ENCODE peak calls at places on chromosome 15, in six cellular contexts. One of them, this sample, is unnamed.

GRCh38 chr15:57327985-57328471 is 48.3 kb upstream of the CGNL1 start:
- DNase-seq in KBM-7: no peak
- DNase-seq in ascending aorta: peak
- DNase-seq in G401: no peak
- DNase-seq in activated CD8-positive, alpha-beta memory T cell treated with anti-CD3 and anti-CD28 coated beads, Interleukin-2, amount 50 U/mL, for 4 hours: no peak
- DNase-seq in pulmonary artery endothelial cell: no peak
- DNase-seq in this sample: no peak

GRCh38 chr15:69956417-69956816 is 141.3 kb downstream of the TLE3 start:
- DNase-seq in KBM-7: no peak
- DNase-seq in ascending aorta: no peak
- DNase-seq in G401: no peak
- DNase-seq in activated CD8-positive, alpha-beta memory T cell treated with anti-CD3 and anti-CD28 coated beads, Interleukin-2, amount 50 U/mL, for 4 hours: no peak
- DNase-seq in pulmonary artery endothelial cell: no peak
- DNase-seq in this sample: no peak

GRCh38 chr15:80701676-80702311 is 6.7 kb downstream of the ABHD17C start:
- DNase-seq in KBM-7: no peak
- DNase-seq in ascending aorta: no peak
- DNase-seq in G401: no peak
- DNase-seq in activated CD8-positive, alpha-beta memory T cell treated with anti-CD3 and anti-CD28 coated beads, Interleukin-2, amount 50 U/mL, for 4 hours: no peak
- DNase-seq in pulmonary artery endothelial cell: no peak
- DNase-seq in this sample: no peak

GRCh38 chr15:50879016-50879415 is 29.5 kb upstream of the AP4E1 start:
- DNase-seq in KBM-7: no peak
- DNase-seq in ascending aorta: no peak
- DNase-seq in G401: no peak
- DNase-seq in activated CD8-positive, alpha-beta memory T cell treated with anti-CD3 and anti-CD28 coated beads, Interleukin-2, amount 50 U/mL, for 4 hours: no peak
- DNase-seq in pulmonary artery endothelial cell: no peak
- DNase-seq in this sample: no peak

GRCh38 chr15:22944651-22945050 is 35.5 kb downstream of the CYFIP1 start:
- DNase-seq in KBM-7: no peak
- DNase-seq in ascending aorta: no peak
- DNase-seq in G401: no peak
- DNase-seq in activated CD8-positive, alpha-beta memory T cell treated with anti-CD3 and anti-CD28 coated beads, Interleukin-2, amount 50 U/mL, for 4 hours: no peak
- DNase-seq in pulmonary artery endothelial cell: no peak
- DNase-seq in this sample: peak

GRCh38 chr15:44726136-44726535 is 10.2 kb upstream of the TRIM69 start:
- DNase-seq in KBM-7: no peak
- DNase-seq in ascending aorta: no peak
- DNase-seq in G401: no peak
- DNase-seq in activated CD8-positive, alpha-beta memory T cell treated with anti-CD3 and anti-CD28 coated beads, Interleukin-2, amount 50 U/mL, for 4 hours: no peak
- DNase-seq in pulmonary artery endothelial cell: no peak
- DNase-seq in this sample: no peak

GRCh38 chr15:75195122-75195765 is 6.4 kb upstream of the C15orf39 start:
- DNase-seq in KBM-7: no peak
- DNase-seq in ascending aorta: no peak
- DNase-seq in G401: peak
- DNase-seq in activated CD8-positive, alpha-beta memory T cell treated with anti-CD3 and anti-CD28 coated beads, Interleukin-2, amount 50 U/mL, for 4 hours: no peak
- DNase-seq in pulmonary artery endothelial cell: no peak
- DNase-seq in this sample: no peak

GRCh38 chr15:100824211-100824610 is 55.4 kb upstream of the ALDH1A3 start:
- DNase-seq in KBM-7: no peak
- DNase-seq in ascending aorta: no peak
- DNase-seq in G401: no peak
- DNase-seq in activated CD8-positive, alpha-beta memory T cell treated with anti-CD3 and anti-CD28 coated beads, Interleukin-2, amount 50 U/mL, for 4 hours: no peak
- DNase-seq in pulmonary artery endothelial cell: no peak
- DNase-seq in this sample: no peak

GRCh38 chr15:27271258-27271657 is 300.3 kb downstream of the GABRG3 start:
- DNase-seq in KBM-7: no peak
- DNase-seq in ascending aorta: no peak
- DNase-seq in G401: no peak
- DNase-seq in activated CD8-positive, alpha-beta memory T cell treated with anti-CD3 and anti-CD28 coated beads, Interleukin-2, amount 50 U/mL, for 4 hours: no peak
- DNase-seq in pulmonary artery endothelial cell: no peak
- DNase-seq in this sample: no peak

GRCh38 chr15:29140475-29141172 is 129.0 kb downstream of the NSMCE3 start:
- DNase-seq in KBM-7: no peak
- DNase-seq in ascending aorta: peak
- DNase-seq in G401: no peak
- DNase-seq in activated CD8-positive, alpha-beta memory T cell treated with anti-CD3 and anti-CD28 coated beads, Interleukin-2, amount 50 U/mL, for 4 hours: no peak
- DNase-seq in pulmonary artery endothelial cell: no peak
- DNase-seq in this sample: peak

This sample was measured in Peyer's patch.